ENCODE peak calls at places on chromosomes 7 and 10, in seven cellular contexts. F is OCI-LY7, Z is neuronal stem cell, E is PC-3, J is Panc1, H is HepG2, U is uterus. C is an unnamed sample.

GRCh38 chr7:142770720-142771352 is at the start of gene PRSS2:
- DNase-seq in F (peak; percentile 53), Z (no peak), E (no peak), J (no peak), H (no peak), U (no peak), C (no peak)

GRCh38 chr7:143518521-143518920 is 40.8 kb downstream of the TAS2R41 start:
- DNase-seq in F (no peak), Z (no peak), E (no peak), J (no peak), H (no peak), U (no peak), C (no peak)

GRCh38 chr10:62259456-62259855 is 9.2 kb downstream of the RTKN2 start:
- DNase-seq in F (no peak), Z (no peak), E (no peak), J (no peak), H (no peak), U (no peak), C (no peak)

GRCh38 chr10:125700355-125700911 is 17.5 kb upstream of the TEX36 start:
- DNase-seq in F (no peak), Z (no peak), E (peak; percentile 37), J (no peak), H (no peak), U (no peak), C (no peak)

GRCh38 chr7:156751319-156751718 is 110.7 kb downstream of the RNF32 start:
- DNase-seq in F (no peak), Z (no peak), E (peak; percentile 85), J (no peak), H (no peak), U (no peak), C (no peak)

GRCh38 chr7:101201695-101202602 is 1.1 kb upstream of the MOGAT3 start:
- DNase-seq in F (no peak), Z (no peak), E (no peak), J (no peak), H (peak; percentile 48), U (no peak), C (no peak)

GRCh38 chr7:91264924-91265681 is 870 bp downstream of the FZD1 start:
- DNase-seq in F (peak; percentile 46), Z (no peak), E (peak; percentile 53), J (no peak), H (no peak), U (peak; percentile 47), C (peak; percentile 82)

GRCh38 chr7:69668339-69668738 is 70.1 kb downstream of the AUTS2 start:
- DNase-seq in F (no peak), Z (no peak), E (no peak), J (no peak), H (no peak), U (no peak), C (no peak)

GRCh38 chr7:5462216-5462615 is 38.6 kb upstream of the TNRC18 start:
- DNase-seq in F (no peak), Z (no peak), E (no peak), J (no peak), H (no peak), U (no peak), C (no peak)

GRCh38 chr7:2954433-2954853 is 89.2 kb downstream of the CARD11 start:
- DNase-seq in F (no peak), Z (no peak), E (no peak), J (no peak), H (no peak), U (no peak), C (peak; percentile 33)

GRCh38 chr10:124677871-124678565 is 66.2 kb downstream of the FAM53B start:
- DNase-seq in F (no peak), Z (no peak), E (no peak), J (no peak), H (no peak), U (no peak), C (no peak)

DNA sequence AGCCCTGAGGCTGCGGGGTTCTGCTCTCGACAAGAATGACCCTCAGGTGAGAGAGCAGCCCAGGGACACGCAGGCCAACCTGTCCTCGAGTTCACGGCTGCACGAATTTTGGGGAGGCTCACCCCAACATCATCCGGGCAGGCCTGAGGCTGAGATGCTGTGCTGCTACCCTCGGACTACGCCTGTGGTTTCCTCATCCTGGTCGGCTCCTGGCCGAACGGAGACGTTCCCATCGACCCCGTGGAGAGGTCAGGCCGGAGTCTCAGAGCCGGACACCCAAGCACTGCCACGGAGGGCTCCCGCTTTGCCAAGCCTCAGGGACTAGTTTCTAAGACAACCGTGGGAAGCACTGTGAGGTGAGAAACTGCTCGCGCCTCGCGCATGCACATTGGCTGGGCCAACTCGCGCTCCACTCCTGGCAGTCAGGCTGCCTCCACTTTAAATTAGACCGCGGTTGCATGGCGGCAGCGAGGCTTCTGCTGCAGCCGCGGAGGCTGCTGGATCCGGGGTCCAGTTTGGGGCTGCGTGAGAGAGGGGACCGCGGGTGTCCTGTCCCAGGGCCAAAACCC is 203.4 kb downstream of the ZNF716 start:
- DNase-seq in F (no peak), Z (no peak), E (no peak), J (no peak), H (no peak), U (no peak), C (no peak)
- H3K9me3 ChIP-seq in F (no peaks in the 10 kb centered on the region), Z (no peaks in the 10 kb centered on the region), E (no peaks in the 10 kb centered on the region), J (no peaks in the 10 kb centered on the region), H (peaks cover 88% of the 10 kb centered on the region), U (no peaks in the 10 kb centered on the region), C (peaks cover 27% of the 10 kb centered on the region)

GRCh38 chr7:56449762-56450161 is 333.5 kb upstream of the NUPR2 start:
- DNase-seq in F (no peak), Z (no peak), E (no peak), J (no peak), H (no peak), U (no peak), C (no peak)
- H3K9me3 ChIP-seq in F (peaks cover 2% of the 10 kb centered on the region), Z (peaks cover 9% of the 10 kb centered on the region), E (peaks cover 9% of the 10 kb centered on the region), J (peaks cover 17% of the 10 kb centered on the region), H (peaks cover 80% of the 10 kb centered on the region), U (no peaks in the 10 kb centered on the region), C (peaks cover 46% of the 10 kb centered on the region)

GRCh38 chr10:131248376-131249165 is 63.0 kb downstream of the TCERG1L start:
- DNase-seq in F (no peak), Z (no peak), E (no peak), J (no peak), H (no peak), U (no peak), C (no peak)

GRCh38 chr10:131251146-131251541 is 60.4 kb downstream of the TCERG1L start:
- DNase-seq in F (no peak), Z (no peak), E (no peak), J (no peak), H (no peak), U (no peak), C (no peak)

GRCh38 chr10:131249957-131250347 is 61.6 kb downstream of the TCERG1L start:
- DNase-seq in F (no peak), Z (no peak), E (no peak), J (no peak), H (no peak), U (no peak), C (no peak)

GRCh38 chr10:131249238-131249956 is 62.1 kb downstream of the TCERG1L start:
- DNase-seq in F (no peak), Z (no peak), E (no peak), J (no peak), H (no peak), U (no peak), C (no peak)

DNA sequence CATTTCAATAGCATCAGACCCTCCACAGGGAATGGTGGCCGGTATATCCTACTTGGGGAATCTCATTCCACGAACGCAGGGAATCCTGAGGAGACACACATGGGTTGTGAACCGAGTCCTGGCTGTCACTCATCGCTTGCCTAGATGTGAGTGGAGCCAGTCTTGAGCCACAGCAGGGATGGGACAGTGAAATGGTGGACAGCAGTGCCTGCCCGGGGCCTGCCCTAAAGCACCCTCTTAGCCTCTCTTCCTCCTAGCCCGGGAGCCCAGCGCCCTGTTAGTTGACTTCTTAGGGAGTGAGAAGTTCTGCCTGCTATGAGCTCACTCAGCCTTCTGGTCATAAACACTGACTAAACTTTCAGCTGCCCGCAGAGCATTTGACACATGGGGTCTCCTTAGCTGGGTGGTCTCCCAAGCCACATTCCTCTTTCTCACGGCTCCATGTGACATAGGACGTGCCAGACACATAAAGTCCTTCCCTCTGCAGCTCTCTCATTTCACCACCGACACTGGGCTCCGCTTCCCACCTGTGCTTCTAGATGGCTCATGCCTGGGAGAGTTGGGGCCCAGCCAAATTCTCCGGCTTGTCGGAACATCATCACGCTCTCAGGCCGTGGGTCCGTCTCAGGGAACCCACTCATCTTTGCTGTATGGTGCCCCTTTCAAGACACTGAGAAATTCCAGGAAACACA is 60.9 kb downstream of the TCERG1L start:
- DNase-seq in F (no peak), Z (no peak), E (no peak), J (no peak), H (no peak), U (no peak), C (peak; percentile 43)
- H3K9me3 ChIP-seq in F (no peaks in the 10 kb centered on the region), Z (no peaks in the 10 kb centered on the region), E (no peaks in the 10 kb centered on the region), J (no peaks in the 10 kb centered on the region), H (no peaks in the 10 kb centered on the region), U (no peaks in the 10 kb centered on the region), C (no peaks in the 10 kb centered on the region)

GRCh38 chr7:63042730-63043511 is 955.7 kb upstream of the ZNF722 start:
- DNase-seq in F (no peak), Z (no peak), E (no peak), J (no peak), H (no peak), U (no peak), C (no peak)

GRCh38 chr7:63040336-63040735 is 958.3 kb upstream of the ZNF722 start:
- DNase-seq in F (no peak), Z (no peak), E (no peak), J (no peak), H (no peak), U (no peak), C (no peak)

GRCh38 chr7:63040966-63041610 is 957.6 kb upstream of the ZNF722 start:
- DNase-seq in F (no peak), Z (no peak), E (no peak), J (no peak), H (no peak), U (no peak), C (no peak)

GRCh38 chr7:63039882-63040281 is 958.8 kb upstream of the ZNF722 start:
- DNase-seq in F (no peak), Z (no peak), E (no peak), J (no peak), H (no peak), U (no peak), C (no peak)

GRCh38 chr7:63041786-63042185 is 956.9 kb upstream of the ZNF722 start:
- DNase-seq in F (no peak), Z (no peak), E (no peak), J (no peak), H (no peak), U (no peak), C (no peak)
- H3K9me3 ChIP-seq in F (no peaks in the 10 kb centered on the region), Z (no peaks in the 10 kb centered on the region), E (no peaks in the 10 kb centered on the region), J (no peaks in the 10 kb centered on the region), H (peaks cover 98% of the 10 kb centered on the region), U (no peaks in the 10 kb centered on the region), C (peaks cover 33% of the 10 kb centered on the region)

GRCh38 chr7:158555034-158555520 is 32.5 kb downstream of the PTPRN2 start:
- DNase-seq in F (no peak), Z (no peak), E (no peak), J (no peak), H (no peak), U (no peak), C (no peak)

GRCh38 chr7:158558816-158559215 is 28.8 kb downstream of the PTPRN2 start:
- DNase-seq in F (no peak), Z (no peak), E (no peak), J (no peak), H (no peak), U (no peak), C (no peak)

GRCh38 chr7:158559356-158559755 is 28.3 kb downstream of the PTPRN2 start:
- DNase-seq in F (no peak), Z (no peak), E (no peak), J (no peak), H (no peak), U (no peak), C (no peak)

GRCh38 chr7:158557441-158557755 is 30.2 kb downstream of the PTPRN2 start:
- DNase-seq in F (no peak), Z (no peak), E (no peak), J (no peak), H (no peak), U (no peak), C (no peak)

GRCh38 chr7:158556721-158557440 is 30.7 kb downstream of the PTPRN2 start:
- DNase-seq in F (no peak), Z (no peak), E (no peak), J (no peak), H (no peak), U (no peak), C (no peak)
- H3K9me3 ChIP-seq in F (no peaks in the 10 kb centered on the region), Z (no peaks in the 10 kb centered on the region), E (no peaks in the 10 kb centered on the region), J (no peaks in the 10 kb centered on the region), H (no peaks in the 10 kb centered on the region), U (no peaks in the 10 kb centered on the region), C (no peaks in the 10 kb centered on the region)